ENCODE peak calls at places on chromosomes 7 and 10, in four cellular contexts. K is K562, F is HepG2, G is GM12878. M is an unnamed sample.

GRCh38 chr7:52525772-52526341 is 509.6 kb upstream of the POM121L12 start:
- DNase-seq in K (no peak), F (no peak), G (no peak), M (no peak)

GRCh38 chr7:44962483-44963251 is 16.1 kb downstream of the MYO1G start:
- DNase-seq in K (no peak), F (no peak), G (no peak), M (peak)

GRCh38 chr7:137757146-137757925 is 89.4 kb downstream of the DGKI start:
- DNase-seq in K (no peak), F (no peak), G (no peak), M (no peak)

GRCh38 chr7:104923010-104923421 is 91.0 kb upstream of the KMT2E start:
- DNase-seq in K (peak), F (peak), G (peak), M (peak)

GRCh38 chr10:73886085-73886529 is 11.8 kb upstream of the CAMK2G start:
- DNase-seq in K (peak), F (peak), G (no peak), M (peak)

GRCh38 chr7:157817433-157817832 is 480.6 kb downstream of the DNAJB6 start:
- DNase-seq in K (no peak), F (no peak), G (no peak), M (no peak)

GRCh38 chr7:157521061-157521731 is 184.4 kb downstream of the DNAJB6 start:
- DNase-seq in K (no peak), F (no peak), G (no peak), M (no peak)

GRCh38 chr7:35734001-35734483 is 39.1 kb upstream of the HERPUD2 start:
- DNase-seq in K (no peak), F (peak), G (no peak), M (no peak)

GRCh38 chr10:20622522-20623270 is 274.4 kb downstream of the NEBL start:
- DNase-seq in K (no peak), F (peak), G (no peak), M (no peak)

DNA sequence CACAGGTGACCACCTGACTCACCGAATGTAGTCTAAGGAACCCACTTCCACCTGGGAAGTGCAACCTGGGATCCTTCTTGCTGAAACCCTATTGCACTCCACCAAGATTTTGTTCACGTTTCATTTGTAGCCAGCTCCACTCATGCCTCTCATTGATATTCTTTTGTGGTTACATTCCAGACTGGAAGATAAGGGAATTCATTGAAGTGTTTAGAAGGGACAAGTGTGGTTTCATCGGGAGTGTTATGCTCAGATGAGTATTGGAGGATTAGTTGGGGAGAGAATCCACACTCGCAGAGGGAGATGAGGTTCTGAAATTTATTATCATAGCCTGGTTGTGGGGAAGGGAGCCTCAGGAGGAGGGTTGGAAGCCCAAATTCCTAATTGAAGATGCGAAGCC is 320.4 kb downstream of the KCNMA1 start:
- DNase-seq in K (no peak), F (no peak), G (no peak), M (no peak)
- TF ChIP-seq RFX5 in K (no peak), F (no peak), G (no peak), M (no peak)

DNA sequence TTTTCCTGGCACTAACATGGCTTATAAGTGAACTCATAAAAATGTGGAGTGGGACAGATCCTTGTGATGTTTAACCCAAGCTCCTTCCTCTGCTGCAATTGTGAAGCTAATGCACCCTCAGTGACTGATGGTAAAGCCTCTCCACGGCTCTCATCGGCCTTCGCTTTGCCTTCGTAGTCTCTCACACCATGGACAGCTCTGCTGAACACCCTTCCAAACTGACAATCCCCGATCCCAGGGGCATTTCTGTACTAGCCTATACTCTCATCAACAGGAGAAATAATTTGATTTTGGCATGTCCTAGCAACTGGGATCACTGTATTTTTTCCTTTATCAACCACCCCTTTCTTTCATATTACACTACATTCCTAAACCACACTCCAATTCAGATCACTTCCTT is 6.1 kb downstream of the ZNF777 start:
- DNase-seq in K (no peak), F (no peak), G (no peak), M (no peak)
- TF ChIP-seq REST in K (no peak), F (no peak), G (no peak), M (no peak)

GRCh38 chr10:32150532-32151101 is 94.4 kb upstream of the KIF5B start:
- DNase-seq in K (no peak), F (no peak), G (no peak), M (no peak)

GRCh38 chr10:32147730-32148129 is 91.5 kb upstream of the KIF5B start:
- DNase-seq in K (no peak), F (no peak), G (no peak), M (no peak)

GRCh38 chr10:32151876-32152275 is 95.7 kb upstream of the KIF5B start:
- DNase-seq in K (no peak), F (no peak), G (no peak), M (no peak)

GRCh38 chr10:32148864-32149256 is 92.6 kb upstream of the KIF5B start:
- DNase-seq in K (no peak), F (no peak), G (no peak), M (no peak)

GRCh38 chr10:32149257-32149955 is 93.2 kb upstream of the KIF5B start:
- DNase-seq in K (peak), F (no peak), G (peak), M (no peak)
- TF ChIP-seq RFX5 in K (no peak), F (no peak), G (no peak), M (no peak)

DNA sequence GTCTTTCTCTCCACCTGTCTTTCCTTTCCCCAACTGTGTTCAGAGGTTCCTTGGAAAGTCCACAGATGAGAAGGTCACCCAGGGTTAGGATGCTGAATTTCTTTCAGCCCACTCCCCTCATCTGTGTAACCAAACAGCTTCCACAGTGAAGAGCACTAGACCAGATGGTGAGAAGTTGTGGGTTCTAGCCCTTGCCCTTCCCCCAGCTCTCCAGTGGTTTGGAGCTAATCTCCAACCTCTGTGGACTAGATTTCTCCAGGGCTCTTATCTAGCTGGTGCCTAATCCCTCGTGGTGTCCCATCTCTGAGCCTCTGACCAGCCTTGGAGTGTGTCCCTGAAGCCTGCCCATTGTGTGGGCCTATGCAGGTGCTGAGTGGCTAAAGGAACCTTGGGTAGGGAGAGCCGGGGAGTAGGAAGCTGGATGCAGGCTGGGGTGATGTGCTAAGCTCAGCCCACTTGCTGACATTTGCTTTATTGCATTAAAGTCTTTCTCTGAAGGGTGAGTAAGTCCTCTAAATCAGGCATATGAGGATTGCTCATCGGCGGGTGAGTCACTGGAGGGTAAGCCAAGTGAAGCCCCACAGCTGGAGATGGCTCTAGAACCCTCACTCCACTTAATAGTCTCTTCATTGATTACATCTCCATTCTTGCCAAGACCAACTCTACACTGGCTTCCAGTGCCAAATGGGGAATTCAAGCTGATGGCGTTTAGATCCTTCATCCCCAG is 14.9 kb downstream of the DUSP5 start:
- DNase-seq in K (no peak), F (no peak), G (no peak), M (no peak)
- TF ChIP-seq REST in K (no peak), F (no peak), G (no peak), M (no peak)

DNA sequence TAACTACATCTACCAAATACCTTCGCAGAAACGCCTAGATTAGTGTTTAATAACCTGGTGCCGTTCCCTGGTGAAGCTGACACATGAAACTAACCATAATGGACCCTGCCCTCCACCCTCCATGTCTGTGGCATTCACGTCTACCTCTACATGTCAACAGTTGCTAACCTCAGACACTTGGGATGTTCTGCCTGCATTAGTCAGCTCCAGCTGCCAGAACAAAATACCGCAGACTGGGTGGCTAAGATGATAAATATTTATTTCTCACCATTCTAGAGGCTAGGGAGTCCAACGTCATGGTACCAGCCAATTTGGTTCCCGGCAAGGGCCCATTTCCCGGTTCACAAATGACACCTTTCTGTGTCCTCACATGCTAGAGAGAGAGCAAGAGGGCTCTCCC is 118.5 kb upstream of the CHST15 start:
- DNase-seq in K (no peak), F (no peak), G (no peak), M (no peak)
- TF ChIP-seq RFX5 in K (no peak), F (no peak), G (no peak), M (no peak)

GRCh38 chr10:102004376-102004775 is 51.6 kb downstream of the ARMH3 start:
- DNase-seq in K (no peak), F (no peak), G (no peak), M (no peak)

GRCh38 chr10:102007802-102008201 is 48.2 kb downstream of the ARMH3 start:
- DNase-seq in K (no peak), F (no peak), G (no peak), M (no peak)

DNA sequence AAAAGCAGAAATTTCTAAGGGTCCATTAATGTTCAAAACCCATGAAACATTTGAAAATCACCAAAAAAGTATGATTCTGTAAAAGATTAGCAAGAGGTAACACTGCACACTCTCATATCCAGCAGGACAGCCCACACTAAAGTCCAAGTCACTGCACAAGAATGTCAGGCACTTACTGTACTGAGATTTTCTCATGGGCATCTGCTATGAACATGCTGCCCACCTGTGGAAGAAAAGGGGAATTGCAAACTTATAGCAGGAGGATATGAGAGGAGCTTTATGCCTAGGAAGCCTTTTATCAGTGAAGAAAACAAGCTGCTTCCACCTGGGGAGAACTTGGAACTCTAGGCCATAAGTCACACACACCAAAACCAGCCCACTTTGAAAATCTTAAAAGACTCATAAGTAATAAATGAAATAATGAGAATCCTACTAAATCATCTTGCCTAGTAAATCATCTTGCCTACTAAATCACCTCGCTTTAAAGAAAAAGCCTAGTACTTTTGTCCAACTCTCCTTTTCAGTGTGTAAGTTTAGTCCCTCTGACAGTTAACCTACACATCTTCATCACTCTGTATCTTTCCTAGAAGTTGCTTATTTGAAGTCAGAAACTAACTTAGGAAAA is 46.1 kb downstream of the ARMH3 start:
- DNase-seq in K (no peak), F (peak), G (peak), M (peak)
- TF ChIP-seq REST in K (no peak), F (peak), G (no peak), M (no peak)

GRCh38 chr7:29723599-29723998 is 82.7 kb upstream of the WIPF3 start:
- DNase-seq in K (no peak), F (no peak), G (no peak), M (no peak)
- TF ChIP-seq RFX5 in K (no peak), F (no peak), G (no peak), M (no peak)

M was measured in SK-N-SH.